ENCODE peak calls at places on chromosomes 2 and 18, in four cellular contexts. U is psoas muscle, K is HCT116, T is dorsolateral prefrontal cortex. O is an unnamed sample.

GRCh38 chr2:160876029-160876428 is 284.2 kb upstream of the TANK start:
- DNase-seq in U (no peak), K (no peak), T (no peak), O (no peak)

GRCh38 chr2:208315081-208315788 is 49.2 kb downstream of the PIKFYVE start:
- DNase-seq in U (peak; percentile 48), K (no peak), T (no peak), O (no peak)

GRCh38 chr2:43110442-43110871 is 115.9 kb downstream of the ZFP36L2 start:
- DNase-seq in U (no peak), K (no peak), T (no peak), O (no peak)

GRCh38 chr2:97699765-97700444 is 13.5 kb upstream of the ZAP70 start:
- DNase-seq in U (no peak), K (peak; percentile 37), T (peak; percentile 52), O (no peak)

GRCh38 chr2:239393401-239393940 is 7.3 kb downstream of the HDAC4 start:
- DNase-seq in U (peak; percentile 75), K (no peak), T (no peak), O (peak; percentile 52)

GRCh38 chr2:3704647-3705046 is 1.3 kb downstream of the DCDC2C start:
- DNase-seq in U (no peak), K (no peak), T (no peak), O (no peak)

GRCh38 chr2:195047955-195048354 is 609.1 kb upstream of the SLC39A10 start:
- DNase-seq in U (no peak), K (no peak), T (no peak), O (no peak)

GRCh38 chr2:45821558-45822271 is 170.2 kb downstream of the PRKCE start:
- DNase-seq in U (peak; percentile 80), K (peak; percentile 23), T (no peak), O (peak; percentile 83)

GRCh38 chr18:22543764-22544163 is 126.0 kb upstream of the CTAGE1 start:
- DNase-seq in U (peak; percentile 64), K (no peak), T (no peak), O (no peak)

GRCh38 chr2:238160206-238161129 is 1.7 kb downstream of the ERFE start:
- DNase-seq in U (peak; percentile 57), K (no peak), T (peak; percentile 51), O (no peak)

GRCh38 chr2:44291281-44292248 is 16.3 kb downstream of the SLC3A1 start:
- DNase-seq in U (peak; percentile 52), K (peak; percentile 48), T (peak; percentile 67), O (peak; percentile 61)

GRCh38 chr2:166157578-166157977 is 29.8 kb upstream of the SCN1A start:
- DNase-seq in U (no peak), K (no peak), T (no peak), O (no peak)

GRCh38 chr2:127085260-127085666 is 21.7 kb downstream of the BIN1 start:
- DNase-seq in U (peak; percentile 60), K (no peak), T (no peak), O (peak; percentile 83)

GRCh38 chr18:73891572-73892421 is 255.8 kb downstream of the FBXO15 start:
- DNase-seq in U (no peak), K (no peak), T (no peak), O (no peak)

GRCh38 chr2:54540194-54540593 is 84.1 kb downstream of the SPTBN1 start:
- DNase-seq in U (no peak), K (no peak), T (no peak), O (no peak)

DNA sequence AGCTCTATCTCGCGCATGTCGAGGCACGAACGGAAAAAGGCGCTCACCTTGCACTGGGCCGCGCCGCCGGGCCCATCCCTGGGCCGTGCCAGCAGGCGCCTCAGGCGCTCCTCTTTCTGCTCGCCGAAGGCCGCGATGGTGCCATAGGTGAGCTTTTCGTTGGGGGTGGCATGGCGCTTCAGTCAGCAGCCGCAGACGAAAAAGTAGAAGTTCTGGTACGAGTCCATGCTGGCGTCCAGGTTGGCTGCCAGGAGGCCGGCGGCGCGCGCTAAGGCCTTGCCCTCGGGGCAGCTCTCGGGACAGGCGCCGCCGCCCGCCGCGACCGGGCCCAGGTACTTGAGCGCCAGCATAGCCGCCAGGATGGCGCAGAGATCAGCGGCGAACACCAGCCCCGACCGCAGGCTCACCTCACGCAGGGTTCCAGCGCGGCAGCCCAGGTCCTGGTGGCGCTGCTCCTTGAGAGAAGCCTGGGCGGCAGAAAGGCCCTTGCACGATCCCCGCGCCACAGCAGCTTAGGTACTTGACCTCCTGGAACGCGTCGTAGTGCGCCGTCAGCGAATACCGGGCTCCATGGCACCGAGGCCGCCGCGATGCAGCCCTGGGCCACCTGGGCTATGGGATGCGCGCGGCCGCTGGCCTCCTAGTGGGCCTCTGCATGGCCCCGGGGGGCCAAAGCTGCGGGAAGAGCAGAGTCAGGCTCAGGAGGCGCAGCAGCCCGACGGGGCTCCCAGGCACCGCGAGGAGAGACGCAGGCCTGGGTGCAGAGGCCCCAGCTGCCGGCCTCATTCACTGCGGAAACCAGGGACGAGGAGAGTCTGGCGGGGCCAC is 12.8 kb downstream of the ALPG start:
- DNase-seq in U (no peak), K (no peak), T (peak; percentile 25), O (peak; percentile 54)
- H3K4me3 ChIP-seq in U (peak overlapping the region; percentile 50), K (no peak overlapping the region), T (peak overlapping the region; percentile 35), O (peak overlapping the region; percentile 40)

DNA sequence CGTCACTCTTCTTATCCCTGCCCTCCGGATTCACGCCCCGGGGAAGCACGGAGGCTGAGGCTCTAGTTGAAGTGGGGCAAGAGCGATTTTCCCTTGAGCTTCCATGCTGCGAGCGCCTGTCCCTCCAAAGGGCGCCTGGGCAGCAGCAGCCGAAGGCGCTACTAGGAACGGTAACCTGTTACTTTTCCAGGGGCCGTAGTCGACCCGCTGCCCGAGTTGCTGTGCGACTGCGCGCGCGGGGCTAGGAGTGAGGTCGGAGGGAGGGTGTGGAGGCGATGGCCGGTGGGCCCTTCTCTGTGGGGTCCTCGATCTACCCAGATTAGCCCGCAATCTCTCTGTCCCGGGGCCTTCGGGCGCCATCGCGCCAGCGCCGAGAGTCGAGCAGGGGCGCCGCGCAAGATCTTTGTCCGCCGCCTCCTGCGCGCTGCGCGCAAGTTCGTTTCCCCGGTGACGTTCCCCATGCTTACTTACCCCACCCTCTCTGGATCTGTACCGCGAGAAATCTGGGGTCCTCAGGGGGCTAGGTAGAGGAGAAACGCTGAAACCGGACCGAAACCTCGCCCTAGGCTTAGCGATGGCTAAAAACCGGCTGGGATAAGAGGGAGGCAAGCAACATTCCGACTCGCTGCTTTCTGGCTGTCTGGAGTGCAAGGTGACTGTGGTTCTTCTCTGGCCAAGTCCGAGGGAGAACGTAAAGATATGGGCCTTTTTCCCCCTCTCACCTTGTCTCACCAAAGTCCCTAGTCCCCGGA is 736 bp downstream of the GAD1 start:
- DNase-seq in U (no peak), K (no peak), T (no peak), O (no peak)
- H3K4me3 ChIP-seq in U (peak overlapping the region; percentile 66), K (peak overlapping the region; percentile 67), T (peak overlapping the region; percentile 62), O (peak overlapping the region; percentile 47)

DNA sequence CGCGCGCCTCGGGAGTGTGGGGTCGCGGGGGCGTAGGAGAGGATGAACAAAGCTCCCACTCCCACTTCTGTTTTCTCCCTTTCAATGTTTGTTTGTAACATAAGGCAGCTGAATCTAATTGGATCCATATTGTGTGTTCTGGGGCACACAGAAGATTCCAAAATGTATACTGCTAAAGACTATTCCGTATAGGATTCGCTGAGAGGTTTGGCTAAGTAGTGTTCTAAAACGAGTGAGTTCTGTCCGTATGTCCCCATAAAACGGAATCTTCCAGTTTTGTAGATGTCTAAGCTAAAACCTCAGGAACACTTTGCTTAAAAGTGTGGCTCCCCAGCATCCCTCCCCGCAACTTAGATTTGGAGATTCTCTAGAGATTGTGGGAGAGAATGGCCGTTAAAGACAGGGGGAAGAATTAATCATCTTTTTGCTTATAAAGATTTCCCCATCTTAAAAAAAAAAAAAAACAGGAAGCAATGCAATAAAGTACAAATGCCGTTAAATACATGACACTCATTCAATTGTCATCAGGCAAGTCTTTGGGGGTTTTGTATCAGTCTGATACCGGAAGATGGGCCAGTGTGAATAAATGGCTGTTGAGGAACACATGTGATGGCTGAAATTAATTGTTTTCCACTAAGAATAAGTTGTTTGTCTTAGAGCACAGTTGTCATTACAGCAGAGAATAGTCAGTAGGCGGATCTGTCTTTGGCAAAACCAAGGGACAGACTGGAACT is 1.5 kb downstream of the EMILIN2 start:
- DNase-seq in U (no peak), K (no peak), T (no peak), O (no peak)
- H3K4me3 ChIP-seq in U (peak overlapping the region; percentile 63), K (no peak overlapping the region), T (peak overlapping the region; percentile 50), O (peak overlapping the region; percentile 62)

GRCh38 chr2:230827774-230828271 is 36.9 kb upstream of the ITM2C start:
- DNase-seq in U (no peak), K (no peak), T (no peak), O (no peak)
- H3K4me3 ChIP-seq in U (peak overlapping the region; percentile 51), K (no peak overlapping the region), T (peak overlapping the region; percentile 46), O (peak overlapping the region; percentile 39)

DNA sequence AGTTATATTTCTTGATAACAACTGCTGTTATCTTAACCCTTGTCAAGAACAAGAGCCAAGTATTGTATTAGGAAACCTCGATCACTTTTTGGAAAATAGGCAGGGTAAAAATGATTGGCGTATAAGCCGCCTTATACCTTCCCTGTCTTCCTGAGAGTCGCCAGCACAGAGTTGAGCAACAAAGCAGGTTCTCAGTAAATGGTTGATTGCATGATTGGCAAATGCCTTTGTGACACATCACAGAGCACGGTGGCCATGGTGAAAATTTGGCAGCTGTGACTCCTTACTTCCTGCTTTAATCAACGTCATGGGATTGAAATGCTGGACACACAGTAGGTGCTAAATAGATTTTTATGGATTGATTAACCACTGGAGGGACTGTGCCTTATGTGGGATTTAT is 3.9 kb upstream of the KLHL29 start:
- DNase-seq in U (peak; percentile 77), K (peak; percentile 89), T (no peak), O (peak; percentile 86)
- H3K4me3 ChIP-seq in U (peak overlapping the region; percentile 13), K (peak overlapping the region; percentile 61), T (no peak overlapping the region), O (peak overlapping the region; percentile 10)

DNA sequence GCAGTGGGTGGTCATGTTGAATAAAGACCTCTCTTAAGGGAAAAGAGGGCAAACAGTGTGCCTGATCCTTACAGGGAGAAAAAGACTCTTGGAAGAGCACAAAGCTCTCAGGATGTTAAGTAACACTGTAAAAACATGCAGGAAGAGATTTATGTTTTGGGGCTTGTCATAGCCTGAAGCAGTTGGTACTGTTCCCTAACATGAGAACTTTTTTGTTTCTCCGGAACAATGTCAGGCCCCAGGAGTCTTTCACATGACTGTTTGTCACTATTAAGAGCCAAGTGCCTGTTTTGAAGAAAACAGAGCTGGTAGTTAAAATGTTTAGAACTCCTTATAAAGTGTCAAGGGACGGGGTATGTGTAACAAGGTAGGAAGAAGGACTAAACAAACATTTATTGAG is 83.7 kb upstream of the B3GNT2 start:
- DNase-seq in U (no peak), K (no peak), T (no peak), O (no peak)
- H3K4me3 ChIP-seq in U (no peak overlapping the region), K (no peak overlapping the region), T (no peak overlapping the region), O (no peak overlapping the region)